ENCODE peak calls at places on chromosome 18, in six cellular contexts. A is cardiac muscle cell, K is H1, S is stomach, C is body of pancreas, Q is NB4. J is an unnamed sample.

GRCh38 chr18:31386683-31387082 is 10.1 kb downstream of the DSG4 start:
- DNase-seq in C (no peak), K (no peak), A (no peak), S (no peak), Q (peak), J (peak)

GRCh38 chr18:37521500-37522465 is 43.8 kb downstream of the CELF4 start:
- DNase-seq in C (no peak), K (no peak), Q (no peak), A (no peak), S (no peak), J (no peak)

GRCh38 chr18:64618390-64618789 is 469.5 kb upstream of the LINC00305 start:
- DNase-seq in Q (no peak), C (no peak), K (no peak), S (no peak), A (no peak), J (no peak)

GRCh38 chr18:79728931-79729586 is 49.5 kb downstream of the CTDP1 start:
- DNase-seq in K (no peak), Q (no peak), S (no peak), A (no peak), C (no peak), J (no peak)

GRCh38 chr18:44700652-44701051 is 20.0 kb downstream of the SETBP1 start:
- DNase-seq in Q (peak), A (peak), S (peak), C (peak), K (no peak), J (peak)

GRCh38 chr18:76475450-76476203 is 19.4 kb downstream of the ZNF516 start:
- DNase-seq in C (no peak), K (no peak), Q (peak), A (no peak), S (no peak), J (no peak)

GRCh38 chr18:21933931-21934765 is 193.6 kb downstream of the MIB1 start:
- DNase-seq in Q (no peak), A (no peak), C (no peak), K (peak), S (no peak), J (no peak)

GRCh38 chr18:23716966-23717365 is 27.7 kb downstream of the LAMA3 start:
- DNase-seq in A (no peak), K (no peak), Q (no peak), S (no peak), C (no peak), J (peak)

GRCh38 chr18:44679912-44680270 is 797 bp upstream of the SETBP1 start:
- DNase-seq in C (peak), A (peak), Q (no peak), S (peak), K (no peak), J (peak)

GRCh38 chr18:64017870-64018269 is 48.0 kb downstream of the SERPINB8 start:
- DNase-seq in C (no peak), S (no peak), Q (peak), K (no peak), A (peak), J (peak)

GRCh38 chr18:49645836-49646235 is 84.0 kb downstream of the LIPG start:
- DNase-seq in Q (no peak), S (peak), A (no peak), C (peak), K (no peak), J (no peak)

GRCh38 chr18:79964330-79965118 is at the start of gene HSBP1L1:
- DNase-seq in C (peak), A (peak), K (no peak), S (peak), Q (no peak), J (peak)

GRCh38 chr18:4181882-4182568 is 273.1 kb downstream of the DLGAP1 start:
- DNase-seq in A (peak), Q (no peak), S (no peak), K (peak), C (no peak), J (no peak)

GRCh38 chr18:58788971-58789797 is 75.5 kb upstream of the ZNF532 start:
- DNase-seq in K (no peak), Q (no peak), C (no peak), S (peak), A (no peak), J (peak)

GRCh38 chr18:62556397-62556796 is 33.6 kb downstream of the ZCCHC2 start:
- DNase-seq in A (no peak), Q (no peak), C (no peak), S (no peak), K (no peak), J (no peak)

GRCh38 chr18:8766576-8767253 is 61.4 kb downstream of the MTCL1 start:
- DNase-seq in A (no peak), Q (no peak), S (no peak), K (no peak), C (no peak), J (no peak)

GRCh38 chr18:60322591-60322990 is 50.0 kb downstream of the MC4R start:
- DNase-seq in Q (no peak), A (no peak), C (no peak), K (no peak), S (no peak), J (peak)

GRCh38 chr18:11980148-11980554 is 1.2 kb upstream of the IMPA2 start:
- DNase-seq in K (no peak), S (no peak), Q (no peak), A (no peak), C (no peak), J (peak)

GRCh38 chr18:23042133-23042532 is 93.2 kb upstream of the CABLES1 start:
- DNase-seq in K (no peak), S (no peak), A (no peak), C (no peak), Q (no peak), J (no peak)

GRCh38 chr18:5518179-5518770 is 25.5 kb downstream of the EPB41L3 start:
- DNase-seq in C (no peak), S (no peak), A (no peak), Q (no peak), K (no peak), J (no peak)

GRCh38 chr18:48184118-48184517 is 225.1 kb downstream of the ZBTB7C start:
- DNase-seq in K (no peak), Q (no peak), S (no peak), C (no peak), A (no peak), J (no peak)

GRCh38 chr18:61475931-61476330 is 142.7 kb downstream of the CDH20 start:
- DNase-seq in A (no peak), K (no peak), S (no peak), C (no peak), Q (no peak), J (no peak)

GRCh38 chr18:5051207-5051606 is 145.8 kb downstream of the AKAIN1 start:
- DNase-seq in K (no peak), C (no peak), A (no peak), S (no peak), Q (no peak), J (no peak)

GRCh38 chr18:31774477-31774785 is 13.8 kb upstream of the SLC25A52 start:
- DNase-seq in S (no peak), Q (no peak), C (no peak), K (no peak), A (no peak), J (no peak)

GRCh38 chr18:47204908-47205522 is 28.9 kb upstream of the IER3IP1 start:
- DNase-seq in K (no peak), C (peak), S (peak), Q (peak), A (peak), J (peak)

GRCh38 chr18:57741273-57741672 is 61.8 kb downstream of the ATP8B1 start:
- DNase-seq in Q (no peak), S (no peak), K (no peak), A (no peak), C (no peak), J (no peak)
- TF ChIP-seq CTCF in Q (no peak), S (no peak), K (no peak), A (no peak), C (no peak), J (no peak)

GRCh38 chr18:13217971-13218375 is 587 bp upstream of the LDLRAD4 start:
- DNase-seq in K (no peak), A (no peak), C (peak), S (no peak), Q (no peak), J (no peak)

GRCh38 chr18:13217466-13217961 is 1.0 kb upstream of the LDLRAD4 start:
- DNase-seq in S (peak), A (peak), K (no peak), Q (peak), C (peak), J (peak)

GRCh38 chr18:13218376-13219011 is at the start of gene LDLRAD4:
- DNase-seq in Q (peak), S (peak), K (no peak), A (peak), C (peak), J (no peak)

GRCh38 chr18:13216092-13216582 is 2.4 kb upstream of the LDLRAD4 start:
- DNase-seq in C (peak), K (peak), A (peak), S (peak), Q (peak), J (peak)

DNA sequence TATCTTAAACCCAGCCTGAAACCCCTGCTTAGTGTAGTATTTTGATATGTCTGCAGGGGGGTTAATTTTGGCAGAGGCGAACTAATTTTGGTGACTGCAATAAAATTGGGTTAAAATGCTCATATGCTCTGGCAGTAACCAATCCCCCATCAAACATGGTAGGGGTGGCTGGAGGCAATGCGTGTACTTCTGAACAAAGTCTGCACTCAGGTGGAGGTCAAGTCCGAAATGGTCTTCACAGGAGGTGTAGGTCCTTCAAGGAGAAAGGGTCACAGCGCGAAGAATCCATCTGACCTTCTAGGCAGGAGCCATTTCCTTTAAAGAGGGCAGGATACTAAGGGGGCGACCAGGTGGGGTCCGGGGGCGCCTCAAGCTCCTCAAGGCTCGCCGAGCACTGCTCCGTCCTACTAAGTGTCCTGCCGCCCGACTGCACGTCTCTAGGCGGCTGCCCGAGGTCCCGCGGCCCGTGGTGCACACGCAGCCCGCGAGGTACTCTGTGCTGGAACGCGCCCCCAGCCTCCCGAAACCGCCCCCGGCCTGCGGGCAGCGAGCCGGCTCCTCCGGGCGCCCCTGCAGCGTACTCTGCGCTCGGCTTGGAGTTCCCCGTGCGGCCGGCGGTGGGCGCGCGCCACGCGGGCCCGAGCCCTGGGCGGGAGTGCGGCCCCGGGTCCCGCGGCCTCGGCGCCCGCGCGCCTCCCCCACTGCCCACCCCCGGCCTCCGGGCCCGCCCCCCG is 1.7 kb upstream of the LDLRAD4 start:
- DNase-seq in Q (peak), A (peak), K (no peak), S (peak), C (peak), J (no peak)
- H3K4me3 ChIP-seq in Q (no peak), A (peak), K (peak), S (peak), C (no peak), J (no peak)

DNA sequence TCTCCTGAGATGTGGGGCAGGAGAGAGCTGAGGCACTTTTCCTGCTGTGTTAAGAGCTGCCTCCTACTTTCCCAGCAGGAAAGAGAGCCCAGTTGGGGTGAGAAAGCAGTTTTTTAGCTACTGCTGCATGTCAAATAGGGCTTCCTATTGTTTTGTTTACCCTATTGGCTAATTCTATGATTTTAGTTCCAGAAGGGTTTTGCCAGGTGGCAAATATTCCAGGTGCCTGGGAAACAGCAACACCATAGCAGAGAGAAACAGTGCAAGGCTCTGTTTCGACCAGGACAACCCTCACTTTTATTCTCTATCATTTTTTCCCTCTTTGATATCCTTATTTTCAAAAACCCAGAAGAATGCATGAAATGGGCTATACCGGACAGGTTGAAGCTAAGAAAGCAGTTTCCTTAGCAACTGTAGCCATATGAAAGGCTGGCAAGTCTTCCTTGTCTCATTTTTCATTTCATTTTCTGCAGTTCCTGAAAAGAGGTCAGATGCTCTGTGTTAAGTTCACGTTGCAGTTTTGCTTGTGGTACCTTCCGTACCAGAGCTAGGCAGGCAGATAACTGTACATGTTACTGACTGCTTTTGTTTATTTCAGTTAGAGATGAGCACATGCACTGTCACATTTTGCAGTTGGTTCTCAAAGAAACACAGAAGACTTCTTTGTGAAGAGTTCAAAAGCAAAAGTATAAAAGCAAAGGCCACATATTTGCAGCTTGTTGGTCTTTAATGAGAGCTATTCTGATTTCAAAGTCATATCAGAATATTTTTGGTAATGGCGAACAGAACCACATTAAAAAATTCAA is 84.8 kb downstream of the AQP4 start:
- DNase-seq in A (no peak), C (no peak), Q (no peak), S (no peak), K (no peak), J (no peak)
- TF ChIP-seq CTCF in A (no peak), C (no peak), Q (no peak), S (no peak), K (no peak), J (no peak)

GRCh38 chr18:25420091-25420490 is 68.1 kb upstream of the ZNF521 start:
- DNase-seq in S (no peak), K (no peak), C (no peak), Q (no peak), A (no peak), J (no peak)
- H3K4me3 ChIP-seq in S (no peak), K (no peak), C (no peak), Q (no peak), A (no peak), J (no peak)

GRCh38 chr18:7488571-7488970 is 78.5 kb upstream of the PTPRM start:
- DNase-seq in C (no peak), A (no peak), Q (no peak), S (no peak), K (no peak), J (no peak)
- TF ChIP-seq CTCF in C (no peak), A (no peak), Q (no peak), S (no peak), K (peak), J (no peak)

J was measured in epithelial cell of esophagus.